ENCODE peak calls at places on chromosomes 12 and 14, in ten cellular contexts. One of them, this sample, is unnamed.

GRCh38 chr14:23118506-23119361 is at the start of gene CEBPE:
- DNase-seq in endothelial cell of umbilical vein: no peak
- DNase-seq in body of pancreas: no peak
- DNase-seq in transverse colon: no peak
- DNase-seq in stomach: no peak
- DNase-seq in A549: no peak
- DNase-seq in adrenal gland: no peak
- DNase-seq in IMR-90: no peak
- DNase-seq in NB4: peak; percentile 86
- DNase-seq in spleen: peak; percentile 79
- DNase-seq in this sample: no peak

GRCh38 chr12:107091381-107091780 is 2.0 kb downstream of the CRY1 start:
- DNase-seq in endothelial cell of umbilical vein: peak; percentile 67
- DNase-seq in body of pancreas: peak; percentile 25
- DNase-seq in transverse colon: no peak
- DNase-seq in stomach: no peak
- DNase-seq in A549: peak; percentile 18
- DNase-seq in adrenal gland: peak; percentile 18
- DNase-seq in IMR-90: peak; percentile 64
- DNase-seq in NB4: no peak
- DNase-seq in spleen: no peak
- DNase-seq in this sample: no peak

GRCh38 chr14:104882325-104882973 is 17.4 kb downstream of the CEP170B start:
- DNase-seq in endothelial cell of umbilical vein: no peak
- DNase-seq in body of pancreas: peak; percentile 53
- DNase-seq in transverse colon: peak; percentile 83
- DNase-seq in stomach: peak; percentile 83
- DNase-seq in A549: peak; percentile 62
- DNase-seq in adrenal gland: peak; percentile 20
- DNase-seq in IMR-90: no peak
- DNase-seq in NB4: peak; percentile 67
- DNase-seq in spleen: peak; percentile 68
- DNase-seq in this sample: no peak

GRCh38 chr12:69161835-69162234 is 77.5 kb upstream of the CPSF6 start:
- DNase-seq in endothelial cell of umbilical vein: no peak
- DNase-seq in body of pancreas: no peak
- DNase-seq in transverse colon: no peak
- DNase-seq in stomach: no peak
- DNase-seq in A549: no peak
- DNase-seq in adrenal gland: no peak
- DNase-seq in IMR-90: no peak
- DNase-seq in NB4: no peak
- DNase-seq in spleen: no peak
- DNase-seq in this sample: no peak

GRCh38 chr14:51732494-51733080 is 80.9 kb downstream of the FRMD6 start:
- DNase-seq in endothelial cell of umbilical vein: no peak
- DNase-seq in body of pancreas: no peak
- DNase-seq in transverse colon: no peak
- DNase-seq in stomach: no peak
- DNase-seq in A549: no peak
- DNase-seq in adrenal gland: no peak
- DNase-seq in IMR-90: no peak
- DNase-seq in NB4: no peak
- DNase-seq in spleen: no peak
- DNase-seq in this sample: no peak

GRCh38 chr14:104438166-104438887 is 141.2 kb upstream of the C14orf180 start:
- DNase-seq in endothelial cell of umbilical vein: no peak
- DNase-seq in body of pancreas: no peak
- DNase-seq in transverse colon: peak; percentile 5
- DNase-seq in stomach: no peak
- DNase-seq in A549: no peak
- DNase-seq in adrenal gland: no peak
- DNase-seq in IMR-90: no peak
- DNase-seq in NB4: no peak
- DNase-seq in spleen: peak; percentile 58
- DNase-seq in this sample: no peak

GRCh38 chr14:104295681-104296387 is 157.4 kb downstream of the KIF26A start:
- DNase-seq in endothelial cell of umbilical vein: no peak
- DNase-seq in body of pancreas: peak; percentile 9
- DNase-seq in transverse colon: no peak
- DNase-seq in stomach: no peak
- DNase-seq in A549: no peak
- DNase-seq in adrenal gland: peak; percentile 5
- DNase-seq in IMR-90: no peak
- DNase-seq in NB4: no peak
- DNase-seq in spleen: peak; percentile 64
- DNase-seq in this sample: peak; percentile 70

GRCh38 chr12:113464852-113465719 is 6.6 kb downstream of the LHX5 start:
- DNase-seq in endothelial cell of umbilical vein: no peak
- DNase-seq in body of pancreas: no peak
- DNase-seq in transverse colon: no peak
- DNase-seq in stomach: no peak
- DNase-seq in A549: no peak
- DNase-seq in adrenal gland: no peak
- DNase-seq in IMR-90: no peak
- DNase-seq in NB4: peak; percentile 59
- DNase-seq in spleen: no peak
- DNase-seq in this sample: no peak

GRCh38 chr12:70598467-70599194 is 38.6 kb downstream of the PTPRB start:
- DNase-seq in endothelial cell of umbilical vein: peak; percentile 96
- DNase-seq in body of pancreas: peak; percentile 12
- DNase-seq in transverse colon: no peak
- DNase-seq in stomach: no peak
- DNase-seq in A549: no peak
- DNase-seq in adrenal gland: no peak
- DNase-seq in IMR-90: no peak
- DNase-seq in NB4: no peak
- DNase-seq in spleen: no peak
- DNase-seq in this sample: no peak

GRCh38 chr14:92998957-92999356 is 76.0 kb downstream of the CHGA start:
- DNase-seq in endothelial cell of umbilical vein: no peak
- DNase-seq in body of pancreas: no peak
- DNase-seq in transverse colon: no peak
- DNase-seq in stomach: no peak
- DNase-seq in A549: no peak
- DNase-seq in adrenal gland: no peak
- DNase-seq in IMR-90: no peak
- DNase-seq in NB4: no peak
- DNase-seq in spleen: no peak
- DNase-seq in this sample: no peak

GRCh38 chr12:39127401-39127800 is 222.0 kb upstream of the CPNE8 start:
- DNase-seq in endothelial cell of umbilical vein: peak; percentile 92
- DNase-seq in body of pancreas: no peak
- DNase-seq in transverse colon: peak; percentile 15
- DNase-seq in stomach: no peak
- DNase-seq in A549: peak; percentile 75
- DNase-seq in adrenal gland: peak; percentile 59
- DNase-seq in IMR-90: no peak
- DNase-seq in NB4: no peak
- DNase-seq in spleen: no peak
- DNase-seq in this sample: no peak

GRCh38 chr14:65184032-65184764 is 81.9 kb upstream of the MAX start:
- DNase-seq in endothelial cell of umbilical vein: no peak
- DNase-seq in body of pancreas: no peak
- DNase-seq in transverse colon: no peak
- DNase-seq in stomach: no peak
- DNase-seq in A549: peak; percentile 23
- DNase-seq in adrenal gland: no peak
- DNase-seq in IMR-90: peak; percentile 32
- DNase-seq in NB4: no peak
- DNase-seq in spleen: no peak
- DNase-seq in this sample: no peak

DNA sequence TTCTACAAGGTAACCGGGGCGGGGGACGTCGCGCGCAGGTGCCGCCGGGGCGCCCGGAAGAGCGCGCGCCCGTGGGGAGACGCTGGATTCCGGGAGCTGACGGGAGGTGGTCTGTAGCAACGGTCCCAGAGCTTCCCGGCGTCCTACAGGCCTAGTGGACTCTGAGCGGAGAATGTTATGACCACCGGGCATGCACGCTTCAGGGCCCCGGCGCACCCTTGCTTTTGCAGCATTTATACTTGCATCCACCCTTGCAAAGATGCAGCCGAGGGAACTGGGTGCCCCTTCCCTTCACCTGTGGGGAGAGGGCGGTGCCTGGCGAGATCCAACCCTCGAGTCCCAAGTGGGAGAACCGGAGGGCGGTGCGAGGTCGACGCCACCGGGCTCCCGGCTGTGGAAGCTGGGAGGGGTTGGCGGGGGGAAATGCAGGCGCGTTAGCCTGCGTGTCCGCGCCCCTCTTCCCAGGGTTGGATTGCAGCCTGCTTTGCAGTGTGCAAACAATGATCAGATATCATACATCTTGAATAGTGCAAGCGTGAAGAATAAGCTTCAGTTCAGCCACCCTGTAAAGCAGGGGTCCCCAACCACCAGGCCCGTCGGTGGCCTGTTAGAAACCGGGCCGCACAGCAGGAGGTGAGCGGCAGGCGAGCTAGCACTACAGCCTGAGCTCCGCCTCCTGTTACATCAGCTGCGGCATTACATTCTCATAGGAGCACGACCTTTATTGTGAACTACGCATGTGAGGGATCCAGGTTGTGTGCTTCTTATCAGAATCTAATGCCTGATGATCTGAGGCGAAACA is 576 bp downstream of the ERP29 start:
- DNase-seq in endothelial cell of umbilical vein: peak; percentile 82
- DNase-seq in body of pancreas: peak; percentile 80
- DNase-seq in transverse colon: peak; percentile 78
- DNase-seq in stomach: peak; percentile 73
- DNase-seq in A549: peak; percentile 89
- DNase-seq in adrenal gland: peak; percentile 72
- DNase-seq in IMR-90: peak; percentile 82
- DNase-seq in NB4: peak; percentile 95
- DNase-seq in spleen: peak; percentile 92
- DNase-seq in this sample: peak; percentile 92
- TF ChIP-seq POLR2A in endothelial cell of umbilical vein: peak; percentile 74
- TF ChIP-seq POLR2A in body of pancreas: peak; percentile 28
- TF ChIP-seq POLR2A in transverse colon: peak; percentile 7
- TF ChIP-seq POLR2A in stomach: no peak
- TF ChIP-seq POLR2A in A549: peak; percentile 55
- TF ChIP-seq POLR2A in adrenal gland: peak; percentile 91
- TF ChIP-seq POLR2A in IMR-90: no peak
- TF ChIP-seq POLR2A in NB4: peak; percentile 71
- TF ChIP-seq POLR2A in spleen: no peak
- TF ChIP-seq POLR2A in this sample: no peak

DNA sequence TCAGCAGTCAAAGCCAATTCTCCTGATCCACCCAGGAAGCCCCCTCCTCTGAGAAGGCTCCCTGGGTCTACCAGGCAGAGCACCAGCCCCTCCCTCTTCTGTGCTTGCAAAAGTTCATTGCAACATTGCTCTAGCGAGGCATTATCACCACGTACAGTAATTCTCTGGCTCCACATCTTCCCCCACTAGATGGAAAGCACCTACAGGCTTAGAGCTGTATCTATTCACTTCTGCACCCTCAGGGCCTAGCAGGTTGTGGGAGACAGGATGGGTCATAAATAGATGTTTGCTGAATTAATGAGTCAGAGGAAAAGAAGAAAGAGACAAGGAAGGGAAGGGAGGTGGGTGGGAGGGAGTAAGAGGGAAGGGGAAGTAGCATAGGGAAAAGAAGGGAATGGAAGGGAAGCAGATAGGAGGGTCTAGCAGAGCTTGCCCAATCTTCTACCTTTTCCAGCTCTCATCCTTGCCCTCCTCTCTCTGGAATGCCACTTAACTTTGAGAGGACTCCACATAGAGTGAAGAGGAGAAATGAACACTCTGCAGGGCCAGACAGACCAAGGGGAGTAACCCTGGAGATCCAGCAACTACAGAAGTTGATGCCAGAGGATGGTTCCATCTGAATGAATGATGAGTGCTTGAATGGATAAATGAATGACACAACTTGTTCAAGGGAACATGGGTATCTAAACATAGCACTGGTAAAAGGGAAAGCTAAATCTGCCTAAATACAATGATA is 42.0 kb upstream of the NT5DC3 start:
- DNase-seq in endothelial cell of umbilical vein: no peak
- DNase-seq in body of pancreas: no peak
- DNase-seq in transverse colon: no peak
- DNase-seq in stomach: no peak
- DNase-seq in A549: no peak
- DNase-seq in adrenal gland: no peak
- DNase-seq in IMR-90: no peak
- DNase-seq in NB4: peak; percentile 52
- DNase-seq in spleen: no peak
- DNase-seq in this sample: no peak
- TF ChIP-seq CTCF in endothelial cell of umbilical vein: no peak
- TF ChIP-seq CTCF in body of pancreas: no peak
- TF ChIP-seq CTCF in transverse colon: no peak
- TF ChIP-seq CTCF in stomach: no peak
- TF ChIP-seq CTCF in A549: no peak
- TF ChIP-seq CTCF in adrenal gland: no peak
- TF ChIP-seq CTCF in IMR-90: no peak
- TF ChIP-seq CTCF in NB4: no peak
- TF ChIP-seq CTCF in spleen: no peak
- TF ChIP-seq CTCF in this sample: no peak

GRCh38 chr12:109871678-109872314 is 8.5 kb downstream of the GLTP start:
- DNase-seq in endothelial cell of umbilical vein: no peak
- DNase-seq in body of pancreas: peak; percentile 43
- DNase-seq in transverse colon: peak; percentile 88
- DNase-seq in stomach: peak; percentile 43
- DNase-seq in A549: no peak
- DNase-seq in adrenal gland: no peak
- DNase-seq in IMR-90: peak; percentile 23
- DNase-seq in NB4: no peak
- DNase-seq in spleen: no peak
- DNase-seq in this sample: no peak
- H3K4me3 ChIP-seq in endothelial cell of umbilical vein: no peak overlapping the region
- H3K4me3 ChIP-seq in body of pancreas: no peak overlapping the region
- H3K4me3 ChIP-seq in transverse colon: no peak overlapping the region
- H3K4me3 ChIP-seq in stomach: no peak overlapping the region
- H3K4me3 ChIP-seq in A549: no peak overlapping the region
- H3K4me3 ChIP-seq in adrenal gland: no peak overlapping the region
- H3K4me3 ChIP-seq in IMR-90: no peak overlapping the region
- H3K4me3 ChIP-seq in NB4: no peak overlapping the region
- H3K4me3 ChIP-seq in spleen: no peak overlapping the region
- H3K4me3 ChIP-seq in this sample: no peak overlapping the region

DNA sequence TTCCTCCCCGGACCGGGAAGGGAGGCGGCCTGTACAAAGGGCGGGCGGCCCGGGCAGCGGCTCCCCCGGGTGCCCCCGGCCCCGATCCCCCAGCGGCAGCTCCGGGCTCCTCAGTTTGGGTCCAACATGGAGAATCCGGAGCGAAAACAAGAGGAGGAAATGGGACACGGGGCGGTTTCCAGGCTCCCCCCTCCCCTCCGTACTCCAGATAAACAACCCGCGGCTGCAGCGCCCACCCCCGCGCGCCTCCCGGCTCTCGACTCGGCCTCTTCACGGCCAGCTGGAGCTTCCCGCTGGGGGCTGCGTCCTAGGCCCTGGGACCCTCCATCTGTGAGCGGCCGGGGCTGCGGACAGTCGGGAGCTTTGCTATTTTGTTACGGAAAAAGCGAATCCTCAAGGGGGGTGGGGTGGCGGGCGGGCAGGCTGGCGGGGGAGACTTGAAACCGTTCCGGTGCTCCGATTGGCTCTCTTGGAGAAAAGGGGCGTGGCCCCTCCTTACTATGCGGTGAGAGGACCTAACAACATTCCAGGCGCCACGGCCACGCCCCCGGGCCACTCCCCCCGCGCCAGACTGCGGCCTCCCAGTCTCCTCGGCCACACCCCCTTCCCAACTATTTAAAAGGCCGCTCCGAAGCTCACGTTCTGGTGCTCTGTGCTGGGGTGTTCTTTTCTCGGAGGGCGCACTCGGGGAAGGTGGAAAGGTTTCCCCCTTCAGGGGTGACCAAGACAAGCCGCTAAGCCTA is at the start of gene CTDSP2:
- DNase-seq in endothelial cell of umbilical vein: peak; percentile 96
- DNase-seq in body of pancreas: peak; percentile 100
- DNase-seq in transverse colon: peak; percentile 100
- DNase-seq in stomach: peak; percentile 100
- DNase-seq in A549: peak; percentile 99
- DNase-seq in adrenal gland: peak; percentile 100
- DNase-seq in IMR-90: peak; percentile 98
- DNase-seq in NB4: peak; percentile 99
- DNase-seq in spleen: peak; percentile 98
- DNase-seq in this sample: peak; percentile 100
- TF ChIP-seq POLR2A in endothelial cell of umbilical vein: peak; percentile 52
- TF ChIP-seq POLR2A in body of pancreas: peak; percentile 89
- TF ChIP-seq POLR2A in transverse colon: peak; percentile 82
- TF ChIP-seq POLR2A in stomach: no peak
- TF ChIP-seq POLR2A in A549: peak; percentile 44
- TF ChIP-seq POLR2A in adrenal gland: peak; percentile 76
- TF ChIP-seq POLR2A in IMR-90: peak; percentile 62
- TF ChIP-seq POLR2A in NB4: no peak
- TF ChIP-seq POLR2A in spleen: no peak
- TF ChIP-seq POLR2A in this sample: peak; percentile 32

This sample was measured in lower leg skin.